ENCODE peak calls at places on chromosomes 5 and 9, in six cellular contexts. X is GM23338, E is GM23248, B is neural progenitor cell, Z is PC-3, K is MM.1S. Q is an unnamed sample. For H3F3A, the result is how much of the 10 kb centered on the place peaks cover.

GRCh38 chr9:134462304-134462703 is 136.0 kb downstream of the RXRA start:
- DNase-seq in Z (no peak), E (no peak), X (no peak), K (no peak), B (no peak), Q (no peak)

GRCh38 chr5:168424506-168425298 is 61.6 kb upstream of the RARS1 start:
- DNase-seq in Z (no peak), X (no peak), E (peak), K (no peak), B (no peak), Q (no peak)

GRCh38 chr5:85453026-85453349 is 1068.3 kb upstream of the EDIL3 start:
- DNase-seq in X (no peak), Z (peak), E (no peak), K (no peak), B (no peak), Q (no peak)

GRCh38 chr5:180950291-180950949 is 38.2 kb upstream of the BTNL3 start:
- DNase-seq in B (no peak), X (no peak), E (no peak), Z (peak), K (no peak), Q (no peak)

GRCh38 chr5:52134013-52134650 is 653.6 kb upstream of the ITGA1 start:
- DNase-seq in X (no peak), E (no peak), B (no peak), Z (no peak), K (no peak), Q (no peak)

GRCh38 chr5:125043781-125044391 is 297.4 kb upstream of the ZNF608 start:
- DNase-seq in K (no peak), E (peak), X (no peak), Z (peak), B (no peak), Q (peak)

GRCh38 chr9:131407717-131408195 is 13.9 kb downstream of the PRRC2B start:
- DNase-seq in Z (no peak), X (peak), E (peak), B (peak), K (no peak), Q (no peak)

GRCh38 chr9:38390442-38390841 is 2.1 kb upstream of the ALDH1B1 start:
- DNase-seq in E (no peak), Z (no peak), X (no peak), K (no peak), B (no peak), Q (no peak)

GRCh38 chr5:74179183-74179582 is 461.3 kb downstream of the ENC1 start:
- DNase-seq in Z (no peak), X (no peak), E (peak), K (no peak), B (peak), Q (no peak)

GRCh38 chr5:8949908-8950307 is 596.0 kb downstream of the SEMA5A start:
- DNase-seq in E (no peak), X (no peak), Z (no peak), K (peak), B (no peak), Q (no peak)

GRCh38 chr5:756171-756570 is 28.4 kb downstream of the ZDHHC11B start:
- DNase-seq in Z (no peak), B (no peak), E (no peak), K (no peak), X (no peak), Q (no peak)

GRCh38 chr5:106843812-106844416 is 826.8 kb downstream of the EFNA5 start:
- DNase-seq in E (no peak), K (peak), X (peak), B (peak), Z (peak), Q (no peak)

GRCh38 chr9:89542461-89543021 is 44.6 kb upstream of the SEMA4D start:
- DNase-seq in K (peak), E (no peak), X (no peak), Z (no peak), B (no peak), Q (no peak)

GRCh38 chr9:113349434-113350337 is at the start of gene BSPRY:
- DNase-seq in Z (peak), B (peak), E (peak), X (peak), K (peak), Q (no peak)

GRCh38 chr9:113352006-113352405 is 2.7 kb downstream of the BSPRY start:
- DNase-seq in Z (peak), E (no peak), X (no peak), B (no peak), K (no peak), Q (no peak)

GRCh38 chr9:113349044-113349433 is 302 bp upstream of the BSPRY start:
- DNase-seq in B (peak), X (peak), E (no peak), Z (no peak), K (no peak), Q (no peak)

GRCh38 chr9:113350937-113351336 is 1.6 kb downstream of the BSPRY start:
- DNase-seq in E (no peak), X (no peak), B (no peak), Z (no peak), K (peak), Q (no peak)

GRCh38 chr9:113350338-113350672 is 964 bp downstream of the BSPRY start:
- DNase-seq in E (no peak), B (no peak), Z (no peak), K (peak), X (no peak), Q (no peak)
- TF ChIP-seq EZH2 in E (no peak), B (peak), Z (no peak), K (no peak), X (no peak), Q (no peak)

DNA sequence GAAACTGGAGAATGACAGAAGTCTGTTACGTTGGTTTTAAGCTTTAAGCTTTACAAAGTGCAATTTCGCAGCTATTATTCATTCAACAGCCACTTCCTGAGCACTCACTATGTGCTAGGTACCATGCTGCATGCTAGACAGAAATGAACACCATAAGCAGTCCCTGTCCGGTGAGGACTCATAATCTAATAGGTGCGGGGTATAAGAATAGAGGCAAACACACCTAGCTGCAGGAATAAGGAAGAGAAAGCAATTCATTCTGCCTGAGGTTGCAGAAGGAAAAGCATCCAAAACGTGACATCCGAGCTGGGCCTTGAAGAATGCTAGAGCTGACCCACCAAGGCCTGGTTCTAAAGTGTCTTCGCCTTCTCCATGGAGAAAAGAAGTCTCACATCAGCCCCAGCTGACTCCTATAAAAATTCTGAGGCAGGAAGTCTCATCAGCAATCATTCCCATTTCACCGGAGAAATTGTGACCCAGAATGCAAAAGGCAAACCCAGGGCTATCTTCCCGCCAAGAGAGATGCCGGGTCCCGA is 542 bp downstream of the FKBP15 start:
- DNase-seq in E (peak), X (no peak), Z (peak), K (peak), B (peak), Q (no peak)
- H3F3A ChIP-seq in E (under half), X (under half), Z (under half), K (under half), B (under half), Q (under half)

GRCh38 chr9:80678906-80679305 is 1010.4 kb downstream of the TLE1 start:
- DNase-seq in B (no peak), E (no peak), K (no peak), Z (no peak), X (no peak), Q (no peak)
- H2AFZ ChIP-seq in B (no peak), E (no peak), K (no peak), Z (no peak), X (no peak), Q (no peak)

GRCh38 chr5:93909356-93909755 is 168.0 kb upstream of the POU5F2 start:
- DNase-seq in Z (peak), B (peak), E (peak), K (no peak), X (peak), Q (no peak)
- TF ChIP-seq EZH2 in Z (no peak), B (no peak), E (no peak), K (no peak), X (no peak), Q (no peak)

GRCh38 chr9:116276651-116277121 is 123.1 kb downstream of the PAPPA start:
- DNase-seq in B (peak), E (no peak), Z (no peak), K (no peak), X (peak), Q (no peak)

GRCh38 chr9:116278326-116278725 is 124.7 kb downstream of the PAPPA start:
- DNase-seq in E (peak), X (no peak), B (no peak), Z (no peak), K (no peak), Q (no peak)

GRCh38 chr9:116279230-116279629 is 125.6 kb downstream of the PAPPA start:
- DNase-seq in B (peak), X (peak), K (no peak), Z (no peak), E (no peak), Q (no peak)

GRCh38 chr9:116282598-116282997 is 129.0 kb downstream of the PAPPA start:
- DNase-seq in B (peak), E (no peak), K (no peak), Z (no peak), X (peak), Q (no peak)

DNA sequence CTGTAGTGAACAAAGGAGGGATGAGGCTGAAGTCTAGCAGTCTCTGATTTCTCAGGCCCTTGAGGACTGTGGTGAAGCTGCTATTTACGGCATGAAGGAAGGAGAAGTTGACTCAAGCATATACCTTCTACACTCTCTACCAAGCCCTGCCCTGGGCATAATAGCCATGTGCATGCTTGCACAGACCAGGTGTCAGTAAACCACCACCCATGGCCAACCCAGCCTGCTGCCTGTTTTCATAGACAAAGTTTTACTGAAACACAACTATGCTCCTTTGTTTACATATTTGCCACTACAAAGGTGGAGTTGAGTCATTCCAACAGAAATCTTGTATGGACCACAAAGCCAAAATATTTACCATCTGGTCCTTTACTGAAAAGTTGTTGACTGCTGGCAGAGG is 126.9 kb downstream of the PAPPA start:
- DNase-seq in E (no peak), K (no peak), Z (peak), X (no peak), B (no peak), Q (no peak)
- H3F3A ChIP-seq in E (under half), K (under half), Z (under half), X (under half), B (half or more), Q (under half)

Q was measured in PC-9.